ENCODE peak calls at places on chromosomes 4 and X, in six cellular contexts. W is nephron progenitor cell, A is body of pancreas, L is breast epithelium, U is adrenal gland, Q is IMR-90. R is an unnamed sample.
A peak's percentile ranks its signal among the peaks of the same experiment; 100 is the strongest.

GRCh38 chr4:177271091-177271490 is 38.6 kb upstream of the NEIL3 start:
- DNase-seq in W (no peak), A (no peak), L (no peak), U (no peak), Q (no peak), R (no peak)

GRCh38 chrX:97843200-97843811 is 959.6 kb downstream of the RPA4 start:
- DNase-seq in W (no peak), A (no peak), L (no peak), U (no peak), Q (no peak), R (no peak)

GRCh38 chr4:114236370-114236769 is 256.9 kb upstream of the ARSJ start:
- DNase-seq in W (no peak), A (no peak), L (no peak), U (no peak), Q (no peak), R (no peak)

GRCh38 chr4:80309301-80310004 is 26.1 kb upstream of the CFAP299 start:
- DNase-seq in W (no peak), A (no peak), L (no peak), U (no peak), Q (peak; percentile 96), R (no peak)

GRCh38 chrX:6679550-6679949 is 144.6 kb upstream of the VCX3A start:
- DNase-seq in W (no peak), A (no peak), L (no peak), U (no peak), Q (no peak), R (no peak)

GRCh38 chr4:67735325-67735724 is 18.9 kb downstream of the GNRHR start:
- DNase-seq in W (no peak), A (no peak), L (no peak), U (no peak), Q (no peak), R (no peak)

GRCh38 chrX:46979340-46979739 is 67.1 kb downstream of the JADE3 start:
- DNase-seq in W (no peak), A (no peak), L (no peak), U (no peak), Q (peak; percentile 82), R (no peak)

GRCh38 chr4:176583278-176583677 is 209.4 kb downstream of the VEGFC start:
- DNase-seq in W (no peak), A (no peak), L (no peak), U (no peak), Q (no peak), R (no peak)

GRCh38 chr4:74217365-74217764 is 59.4 kb downstream of the MTHFD2L start:
- DNase-seq in W (no peak), A (no peak), L (no peak), U (no peak), Q (peak; percentile 50), R (no peak)

GRCh38 chr4:52377563-52377962 is 281.5 kb downstream of the USP46 start:
- DNase-seq in W (peak; percentile 10), A (no peak), L (no peak), U (no peak), Q (no peak), R (no peak)

GRCh38 chr4:150799207-150799606 is 215.9 kb downstream of the LRBA start:
- DNase-seq in W (no peak), A (no peak), L (no peak), U (no peak), Q (no peak), R (no peak)

GRCh38 chr4:54898163-54898562 is 227.2 kb downstream of the KDR start:
- DNase-seq in W (no peak), A (no peak), L (no peak), U (no peak), Q (peak; percentile 26), R (no peak)

GRCh38 chr4:52911684-52912294 is 49.7 kb downstream of the RASL11B start:
- DNase-seq in W (peak; percentile 78), A (peak; percentile 80), L (peak; percentile 59), U (peak; percentile 83), Q (peak; percentile 56), R (peak; percentile 84)

GRCh38 chr4:22741744-22742143 is 49.0 kb downstream of the GBA3 start:
- DNase-seq in W (no peak), A (no peak), L (no peak), U (no peak), Q (no peak), R (no peak)

GRCh38 chr4:147381749-147382148 is 99.1 kb upstream of the EDNRA start:
- DNase-seq in W (no peak), A (no peak), L (no peak), U (no peak), Q (no peak), R (no peak)

GRCh38 chrX:4182010-4182806 is 468.8 kb upstream of the PRKX start:
- DNase-seq in W (no peak), A (no peak), L (no peak), U (no peak), Q (no peak), R (peak; percentile 3)

GRCh38 chr4:75630932-75631320 is 598 bp upstream of the CDKL2 start:
- DNase-seq in W (peak; percentile 3), A (no peak), L (no peak), U (no peak), Q (no peak), R (no peak)

GRCh38 chr4:53477666-53478065 is 100.2 kb downstream of the FIP1L1 start:
- DNase-seq in W (no peak), A (no peak), L (no peak), U (no peak), Q (peak; percentile 28), R (no peak)

GRCh38 chr4:149980941-149981340 is 97.3 kb upstream of the DCLK2 start:
- DNase-seq in W (peak; percentile 72), A (peak; percentile 55), L (peak; percentile 53), U (peak; percentile 39), Q (peak; percentile 65), R (peak; percentile 51)

GRCh38 chr4:71994559-71994958 is 37.2 kb upstream of the NPFFR2 start:
- DNase-seq in W (no peak), A (no peak), L (no peak), U (no peak), Q (no peak), R (no peak)
- TF ChIP-seq CTCF in W (no peak), A (no peak), L (no peak), U (no peak), Q (no peak), R (no peak)

DNA sequence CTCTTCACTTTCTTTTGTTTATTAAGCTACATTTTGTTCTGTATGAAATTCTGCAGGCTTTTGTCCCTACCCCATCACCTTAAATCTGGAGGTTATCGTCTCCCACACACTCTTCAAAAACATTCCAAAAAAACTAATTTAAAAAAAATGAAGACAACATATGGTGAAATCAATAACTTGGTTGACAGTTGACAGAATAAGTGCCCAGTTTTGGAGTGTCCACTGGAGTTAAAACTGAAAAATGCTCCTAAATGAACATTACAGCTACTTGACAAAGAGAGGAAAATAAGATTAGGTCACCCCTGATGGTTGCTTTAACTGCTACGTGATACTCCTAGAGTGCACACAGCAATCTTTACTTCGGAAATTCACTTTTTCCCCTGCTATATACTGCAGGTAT is 618 bp upstream of the ZNF827 start:
- DNase-seq in W (no peak), A (no peak), L (no peak), U (no peak), Q (peak; percentile 26), R (no peak)
- TF ChIP-seq CTCF in W (no peak), A (no peak), L (no peak), U (no peak), Q (no peak), R (no peak)

GRCh38 chr4:99832313-99832712 is 15.7 kb downstream of the DAPP1 start:
- DNase-seq in W (no peak), A (no peak), L (no peak), U (no peak), Q (no peak), R (no peak)
- TF ChIP-seq CTCF in W (no peak), A (no peak), L (no peak), U (no peak), Q (no peak), R (no peak)

GRCh38 chr4:108749119-108749518 is 13.7 kb downstream of the ETNPPL start:
- DNase-seq in W (no peak), A (no peak), L (no peak), U (no peak), Q (no peak), R (peak; percentile 4)
- TF ChIP-seq CTCF in W (no peak), A (no peak), L (no peak), U (no peak), Q (no peak), R (no peak)

R was measured in Calu3.